ENCODE peak calls at places on chromosomes 3 and 15, in ten cellular contexts. O, D, J, I, F, X, B, Z, P and W are unnamed samples.

GRCh38 chr3:127483005-127483641 is 107.4 kb downstream of the TPRA1 start:
- DNase-seq in O (no peak), D (no peak), J (no peak), I (no peak), F (no peak), X (no peak), B (no peak), Z (no peak), P (no peak), W (no peak)

GRCh38 chr15:60580650-60581415 is 101.9 kb upstream of the ICE2 start:
- DNase-seq in O (no peak), D (no peak), J (no peak), I (no peak), F (no peak), X (no peak), B (peak), Z (peak), P (no peak), W (no peak)

GRCh38 chr15:37059051-37059450 is 41.3 kb downstream of the MEIS2 start:
- DNase-seq in O (no peak), D (no peak), J (no peak), I (peak), F (no peak), X (no peak), B (no peak), Z (no peak), P (no peak), W (no peak)

GRCh38 chr3:41893977-41894376 is 67.9 kb downstream of the ULK4 start:
- DNase-seq in O (no peak), D (no peak), J (no peak), I (peak), F (no peak), X (no peak), B (peak), Z (no peak), P (peak), W (no peak)

GRCh38 chr15:52094811-52095584 is 17.6 kb downstream of the BCL2L10 start:
- DNase-seq in O (no peak), D (no peak), J (no peak), I (no peak), F (no peak), X (no peak), B (no peak), Z (no peak), P (no peak), W (no peak)

GRCh38 chr3:116607205-116607604 is 102.4 kb upstream of the TUSC7 start:
- DNase-seq in O (no peak), D (no peak), J (no peak), I (no peak), F (no peak), X (peak), B (no peak), Z (no peak), P (no peak), W (no peak)

GRCh38 chr3:152610621-152611020 is 224.3 kb upstream of the P2RY1 start:
- DNase-seq in O (no peak), D (no peak), J (no peak), I (no peak), F (no peak), X (no peak), B (no peak), Z (no peak), P (no peak), W (no peak)

GRCh38 chr15:36682091-36682490 is 102.7 kb downstream of the CDIN1 start:
- DNase-seq in O (no peak), D (no peak), J (no peak), I (no peak), F (no peak), X (no peak), B (no peak), Z (no peak), P (no peak), W (no peak)

GRCh38 chr3:52670621-52671521 is 14.8 kb downstream of the PBRM1 start:
- DNase-seq in O (no peak), D (no peak), J (no peak), I (no peak), F (no peak), X (no peak), B (peak), Z (peak), P (no peak), W (no peak)

GRCh38 chr15:52732551-52732950 is 53.4 kb upstream of the ATOSA start:
- DNase-seq in O (no peak), D (no peak), J (no peak), I (no peak), F (no peak), X (no peak), B (no peak), Z (no peak), P (no peak), W (no peak)

GRCh38 chr3:71415708-71416108 is 167.8 kb downstream of the FOXP1 start:
- DNase-seq in O (no peak), D (no peak), J (no peak), I (no peak), F (no peak), X (no peak), B (peak), Z (no peak), P (no peak), W (no peak)

GRCh38 chr3:113231827-113232253 is 20.5 kb downstream of the BOC start:
- DNase-seq in O (no peak), D (peak), J (no peak), I (no peak), F (no peak), X (no peak), B (no peak), Z (no peak), P (no peak), W (no peak)

GRCh38 chr3:107201146-107201545 is 176.1 kb upstream of the CCDC54 start:
- DNase-seq in O (no peak), D (no peak), J (no peak), I (no peak), F (no peak), X (no peak), B (no peak), Z (no peak), P (no peak), W (no peak)

GRCh38 chr3:146975476-146975875 is 370.3 kb upstream of the PLSCR5 start:
- DNase-seq in O (no peak), D (no peak), J (no peak), I (no peak), F (no peak), X (no peak), B (no peak), Z (no peak), P (no peak), W (no peak)

GRCh38 chr3:40864915-40865314 is 334.4 kb upstream of the CTNNB1 start:
- DNase-seq in O (no peak), D (no peak), J (no peak), I (no peak), F (no peak), X (no peak), B (no peak), Z (no peak), P (no peak), W (no peak)

GRCh38 chr3:64022451-64023186 is 675 bp downstream of the PSMD6 start:
- DNase-seq in O (no peak), D (no peak), J (no peak), I (peak), F (no peak), X (no peak), B (peak), Z (peak), P (no peak), W (no peak)

GRCh38 chr3:55882006-55882405 is 394.9 kb upstream of the WNT5A start:
- DNase-seq in O (no peak), D (no peak), J (no peak), I (no peak), F (no peak), X (no peak), B (no peak), Z (no peak), P (no peak), W (no peak)

GRCh38 chr3:119976214-119976613 is 118.0 kb downstream of the GSK3B start:
- DNase-seq in O (no peak), D (no peak), J (no peak), I (no peak), F (no peak), X (no peak), B (no peak), Z (no peak), P (no peak), W (no peak)

GRCh38 chr3:50572801-50573371 is 3.6 kb downstream of the HEMK1 start:
- DNase-seq in O (no peak), D (no peak), J (no peak), I (no peak), F (no peak), X (no peak), B (no peak), Z (no peak), P (no peak), W (no peak)

GRCh38 chr3:171113716-171114115 is 87.2 kb upstream of the SLC2A2 start:
- DNase-seq in O (no peak), D (peak), J (no peak), I (peak), F (peak), X (no peak), B (no peak), Z (no peak), P (peak), W (no peak)

GRCh38 chr3:128569756-128570155 is 76.8 kb upstream of the GATA2 start:
- DNase-seq in O (no peak), D (no peak), J (no peak), I (no peak), F (no peak), X (no peak), B (no peak), Z (no peak), P (no peak), W (no peak)

GRCh38 chr3:159845737-159846136 is 142.9 kb upstream of the IL12A start:
- DNase-seq in O (no peak), D (no peak), J (no peak), I (no peak), F (no peak), X (no peak), B (no peak), Z (no peak), P (no peak), W (no peak)

GRCh38 chr3:107846282-107846852 is 244.5 kb downstream of the CD47 start:
- DNase-seq in O (no peak), D (no peak), J (peak), I (peak), F (peak), X (peak), B (peak), Z (no peak), P (peak), W (peak)

GRCh38 chr3:125141596-125142417 is 70.7 kb downstream of the SLC12A8 start:
- DNase-seq in O (peak), D (peak), J (peak), I (peak), F (peak), X (peak), B (peak), Z (peak), P (no peak), W (peak)

GRCh38 chr15:31027948-31028586 is 36.6 kb upstream of the MTMR10 start:
- DNase-seq in O (no peak), D (no peak), J (no peak), I (no peak), F (no peak), X (no peak), B (no peak), Z (no peak), P (no peak), W (no peak)

GRCh38 chr15:100001405-100001804 is 268.2 kb upstream of the LYSMD4 start:
- DNase-seq in O (no peak), D (no peak), J (no peak), I (no peak), F (no peak), X (no peak), B (no peak), Z (no peak), P (no peak), W (no peak)

GRCh38 chr3:107704477-107704876 is 181.7 kb downstream of the BBX start:
- DNase-seq in O (no peak), D (no peak), J (no peak), I (no peak), F (no peak), X (no peak), B (no peak), Z (no peak), P (no peak), W (no peak)

GRCh38 chr15:26355671-26356070 is 417.2 kb downstream of the GABRB3 start:
- DNase-seq in O (no peak), D (peak), J (no peak), I (peak), F (no peak), X (no peak), B (no peak), Z (no peak), P (no peak), W (no peak)

GRCh38 chr3:136612512-136612911 is 139.7 kb downstream of the STAG1 start:
- DNase-seq in O (no peak), D (no peak), J (no peak), I (no peak), F (no peak), X (no peak), B (no peak), Z (no peak), P (no peak), W (no peak)

GRCh38 chr3:106826861-106827311 is 550.4 kb upstream of the CCDC54 start:
- DNase-seq in O (no peak), D (no peak), J (no peak), I (peak), F (no peak), X (no peak), B (no peak), Z (no peak), P (no peak), W (no peak)

GRCh38 chr3:130894130-130894872 is 417 bp downstream of the ATP2C1 start:
- DNase-seq in O (peak), D (peak), J (peak), I (peak), F (peak), X (peak), B (peak), Z (peak), P (peak), W (peak)

GRCh38 chr15:97652041-97652440 is 308.5 kb upstream of the ARRDC4 start:
- DNase-seq in O (no peak), D (no peak), J (no peak), I (peak), F (no peak), X (no peak), B (no peak), Z (no peak), P (no peak), W (no peak)